ENCODE peak calls at places on chromosomes 6 and 20, in seven cellular contexts. E is tibial nerve, G is heart left ventricle, L is breast epithelium, I is ovary, C is lower leg skin, H is GM12878. M is an unnamed sample.

GRCh38 chr20:61773081-61773631 is 292.5 kb downstream of the TAF4 start:
- DNase-seq in E (no peak), G (no peak), L (no peak), I (no peak), C (no peak), H (no peak), M (no peak)

GRCh38 chr6:124964084-124964763 is 2.0 kb downstream of the RNF217 start:
- DNase-seq in E (no peak), G (no peak), L (peak), I (peak), C (peak), H (no peak), M (no peak)

GRCh38 chr20:52892023-52892422 is 80.1 kb upstream of the TSHZ2 start:
- DNase-seq in E (no peak), G (no peak), L (no peak), I (no peak), C (no peak), H (no peak), M (no peak)

GRCh38 chr6:47188588-47189021 is 121.1 kb downstream of the TNFRSF21 start:
- DNase-seq in E (no peak), G (no peak), L (no peak), I (no peak), C (no peak), H (no peak), M (peak)

GRCh38 chr20:35600176-35600995 is 15.2 kb upstream of the SPAG4 start:
- DNase-seq in E (no peak), G (no peak), L (no peak), I (no peak), C (no peak), H (no peak), M (peak)

GRCh38 chr20:17663040-17663399 is 19.0 kb downstream of the RRBP1 start:
- DNase-seq in E (no peak), G (no peak), L (no peak), I (no peak), C (no peak), H (no peak), M (no peak)

GRCh38 chr6:24524801-24525200 is 30.0 kb downstream of the ALDH5A1 start:
- DNase-seq in E (no peak), G (no peak), L (no peak), I (no peak), C (no peak), H (no peak), M (no peak)

GRCh38 chr20:1434571-1435336 is 31.9 kb downstream of the NSFL1C start:
- DNase-seq in E (no peak), G (peak), L (no peak), I (no peak), C (peak), H (peak), M (no peak)

GRCh38 chr6:111427341-111428116 is 55.5 kb downstream of the REV3L start:
- DNase-seq in E (no peak), G (no peak), L (no peak), I (no peak), C (no peak), H (peak), M (no peak)

GRCh38 chr6:146990821-146991798 is 213.1 kb upstream of the STXBP5 start:
- DNase-seq in E (no peak), G (no peak), L (no peak), I (no peak), C (no peak), H (no peak), M (no peak)

GRCh38 chr6:28543671-28544131 is 18.0 kb downstream of the GPX5 start:
- DNase-seq in E (no peak), G (no peak), L (no peak), I (peak), C (no peak), H (no peak), M (no peak)

GRCh38 chr6:36351152-36351571 is 14.5 kb upstream of the BNIP5 start:
- DNase-seq in E (no peak), G (no peak), L (no peak), I (peak), C (no peak), H (no peak), M (no peak)

GRCh38 chr6:113858605-113859348 is 1.6 kb downstream of the MARCKS start:
- DNase-seq in E (peak), G (peak), L (peak), I (peak), C (peak), H (peak), M (peak)

GRCh38 chr6:113859349-113860164 is 2.4 kb downstream of the MARCKS start:
- DNase-seq in E (peak), G (peak), L (peak), I (peak), C (no peak), H (no peak), M (no peak)

GRCh38 chr6:113858067-113858604 is 991 bp downstream of the MARCKS start:
- DNase-seq in E (peak), G (peak), L (peak), I (peak), C (peak), H (no peak), M (peak)

GRCh38 chr6:113860165-113860955 is 3.2 kb downstream of the MARCKS start:
- DNase-seq in E (peak), G (peak), L (peak), I (peak), C (peak), H (no peak), M (peak)

GRCh38 chr6:113862112-113862511 is 5.0 kb downstream of the MARCKS start:
- DNase-seq in E (no peak), G (no peak), L (no peak), I (no peak), C (no peak), H (no peak), M (no peak)
- H3K4me3 ChIP-seq in E (no peak), G (no peak), L (peak), I (no peak), C (no peak), H (peak), M (no peak)

GRCh38 chr20:33017542-33017941 is 10.0 kb downstream of the BPIFB2 start:
- DNase-seq in E (no peak), G (no peak), L (no peak), I (no peak), C (no peak), H (no peak), M (no peak)

GRCh38 chr20:33016581-33017109 is 9.1 kb downstream of the BPIFB2 start:
- DNase-seq in E (no peak), G (no peak), L (no peak), I (no peak), C (no peak), H (no peak), M (no peak)

GRCh38 chr20:33014336-33015113 is 7.0 kb downstream of the BPIFB2 start:
- DNase-seq in E (no peak), G (no peak), L (no peak), I (no peak), C (no peak), H (no peak), M (no peak)

GRCh38 chr20:33015114-33015491 is 7.6 kb downstream of the BPIFB2 start:
- DNase-seq in E (no peak), G (no peak), L (no peak), I (no peak), C (no peak), H (no peak), M (no peak)

GRCh38 chr20:33015700-33016580 is 8.4 kb downstream of the BPIFB2 start:
- DNase-seq in E (no peak), G (no peak), L (no peak), I (no peak), C (no peak), H (no peak), M (peak)
- TF ChIP-seq POLR2A in E (no peak), G (no peak), L (no peak), I (no peak), C (no peak), H (no peak), M (no peak)

DNA sequence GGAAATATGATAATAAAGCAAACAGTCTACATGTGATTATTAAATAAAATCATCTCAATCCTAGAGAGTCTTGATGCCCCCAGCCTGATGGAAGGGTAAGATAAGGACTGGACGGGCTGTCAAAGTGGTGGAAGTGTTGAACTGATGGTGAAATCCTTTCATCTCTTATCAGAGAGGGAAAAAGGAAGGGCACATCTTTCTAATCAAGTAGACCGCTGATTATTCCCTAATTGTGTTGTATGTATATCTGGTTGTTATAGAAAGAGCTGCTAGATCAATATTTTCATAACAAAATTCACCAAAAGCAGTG is 184.5 kb downstream of the PDE7B start:
- DNase-seq in E (no peak), G (no peak), L (no peak), I (no peak), C (no peak), H (no peak), M (no peak)
- H3K4me3 ChIP-seq in E (no peak), G (no peak), L (no peak), I (no peak), C (no peak), H (no peak), M (no peak)

GRCh38 chr6:83430606-83431544 is at the start of gene ME1:
- DNase-seq in E (peak), G (peak), L (peak), I (peak), C (peak), H (peak), M (peak)
- TF ChIP-seq POLR2A in E (no peak), G (peak), L (no peak), I (peak), C (no peak), H (peak), M (peak)

DNA sequence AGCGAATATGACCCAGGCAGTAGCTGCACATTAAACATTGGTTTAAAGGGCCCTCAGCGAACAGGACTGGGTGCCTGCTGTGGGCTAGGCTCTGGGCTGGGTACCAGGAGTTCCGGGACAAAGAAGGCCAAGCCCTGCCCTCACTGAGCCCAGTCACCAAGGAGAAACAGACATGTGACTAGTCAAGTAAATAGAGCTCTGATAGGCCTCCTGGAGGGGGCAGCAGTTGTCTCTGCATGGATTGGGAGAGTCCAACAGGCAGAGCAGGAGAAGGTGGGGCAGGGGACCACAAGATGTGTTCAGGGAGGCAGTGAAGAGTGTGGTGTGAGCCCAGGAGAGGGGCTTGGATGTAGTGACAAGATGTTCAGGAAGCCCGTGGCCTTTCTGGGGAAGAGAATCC is 3.1 kb downstream of the HM13 start:
- DNase-seq in E (no peak), G (no peak), L (no peak), I (no peak), C (peak), H (no peak), M (no peak)
- H3K4me3 ChIP-seq in E (no peak), G (no peak), L (peak), I (no peak), C (no peak), H (peak), M (no peak)

DNA sequence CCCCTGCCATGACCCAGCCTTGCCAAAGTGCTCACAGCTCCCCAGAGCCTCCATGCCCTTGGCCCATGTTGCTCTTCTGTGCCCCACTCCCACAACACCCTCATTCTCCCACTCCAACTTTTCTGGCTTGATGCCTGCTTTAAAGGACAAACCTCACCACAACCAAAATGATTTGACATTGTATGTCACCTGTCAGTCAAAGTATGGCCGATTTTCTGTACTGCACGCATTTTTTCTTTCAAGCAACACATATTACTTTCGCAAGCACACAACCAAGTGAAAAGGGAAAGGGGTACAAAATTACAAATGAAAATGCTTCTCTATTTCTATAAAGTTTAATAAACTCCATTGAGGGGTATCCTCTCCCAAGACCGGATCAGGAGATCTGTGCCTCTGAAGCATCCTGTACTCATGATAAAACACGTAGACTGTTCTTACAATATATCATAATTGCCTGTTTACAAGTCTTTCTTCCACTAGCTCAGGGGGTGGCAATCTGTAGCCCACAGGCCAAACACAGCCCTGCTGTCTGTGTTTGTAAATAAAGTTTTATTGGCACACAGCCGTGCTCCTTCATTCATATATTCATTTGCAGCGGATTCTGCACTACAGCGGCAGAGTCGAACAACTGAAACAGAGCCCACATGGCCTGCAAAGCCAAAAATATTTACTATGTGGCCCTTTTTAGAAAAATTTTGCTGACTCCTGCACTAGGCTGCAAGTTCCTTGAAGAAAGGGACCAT is 32.5 kb downstream of the SLC22A23 start:
- DNase-seq in E (no peak), G (no peak), L (no peak), I (no peak), C (no peak), H (no peak), M (no peak)
- TF ChIP-seq POLR2A in E (no peak), G (no peak), L (no peak), I (no peak), C (no peak), H (no peak), M (no peak)

GRCh38 chr20:10463622-10464021 is 28.5 kb downstream of the SLX4IP start:
- DNase-seq in E (no peak), G (no peak), L (no peak), I (no peak), C (no peak), H (no peak), M (no peak)

GRCh38 chr20:10469599-10469998 is 34.5 kb downstream of the SLX4IP start:
- DNase-seq in E (peak), G (peak), L (peak), I (no peak), C (peak), H (no peak), M (no peak)

GRCh38 chr20:10466855-10467254 is 31.8 kb downstream of the SLX4IP start:
- DNase-seq in E (no peak), G (no peak), L (no peak), I (no peak), C (no peak), H (no peak), M (no peak)

GRCh38 chr20:10466325-10466724 is 31.2 kb downstream of the SLX4IP start:
- DNase-seq in E (no peak), G (peak), L (no peak), I (no peak), C (no peak), H (no peak), M (no peak)

DNA sequence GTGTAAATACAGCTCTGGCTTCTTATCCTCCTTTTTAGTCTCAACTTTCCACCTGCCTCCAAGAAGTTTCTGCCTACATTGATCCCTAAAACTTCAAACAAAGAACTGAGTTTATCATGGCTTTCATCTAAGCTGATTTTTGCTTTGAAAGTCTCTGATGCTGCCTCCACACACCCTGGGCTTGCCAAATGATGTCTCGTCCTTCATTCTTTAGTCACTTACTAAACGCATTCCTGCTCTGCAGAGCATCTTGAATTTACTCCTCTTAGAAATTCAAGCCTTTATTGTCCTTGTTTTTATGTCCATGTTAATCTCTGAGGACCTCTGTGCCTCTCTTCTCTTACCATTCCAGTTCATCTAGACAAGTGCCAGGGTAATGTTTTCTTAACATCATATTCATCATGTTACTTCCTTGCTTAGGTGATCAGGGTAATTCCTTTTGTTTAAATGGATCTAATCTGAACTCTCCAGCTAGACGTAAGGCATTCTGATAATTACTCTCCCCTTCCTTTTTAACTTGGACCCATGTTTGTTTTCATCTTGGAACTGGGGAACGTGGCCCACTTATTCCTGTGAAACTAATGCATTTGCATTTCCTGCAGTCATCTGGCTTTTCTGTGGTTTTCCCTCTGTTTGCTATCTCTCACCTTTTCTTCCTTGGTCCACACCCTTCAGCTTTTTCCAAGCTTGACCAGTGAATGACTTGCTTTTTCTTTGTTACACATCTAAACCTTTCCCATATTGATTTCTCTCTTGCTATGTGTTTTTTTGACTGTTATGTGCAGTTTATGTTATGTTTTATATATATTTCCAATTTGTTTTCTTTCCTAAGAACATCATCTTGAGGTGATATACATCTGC is 33.1 kb downstream of the SLX4IP start:
- DNase-seq in E (no peak), G (no peak), L (no peak), I (no peak), C (no peak), H (no peak), M (no peak)
- H3K4me3 ChIP-seq in E (no peak), G (no peak), L (no peak), I (no peak), C (no peak), H (no peak), M (no peak)

DNA sequence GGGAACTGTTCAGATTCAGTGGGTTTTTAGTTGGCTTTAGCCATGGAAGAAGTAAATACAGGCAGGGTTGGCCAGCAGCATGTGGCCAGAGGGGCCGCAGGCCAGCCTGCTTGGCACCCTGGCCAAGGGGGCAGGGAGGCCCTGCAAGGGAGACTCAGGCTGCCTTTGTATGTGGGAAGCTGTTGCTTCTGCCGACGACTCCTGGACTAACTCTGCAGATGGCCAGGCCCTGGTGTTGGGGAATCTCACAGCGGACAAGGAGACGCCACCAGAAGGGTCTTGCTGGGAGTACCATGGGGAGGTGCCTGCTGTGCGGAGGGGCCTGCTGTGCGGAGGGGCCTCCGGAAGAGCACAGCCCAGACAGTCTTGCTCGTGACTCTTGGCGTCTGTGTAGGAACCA is 25.2 kb downstream of the PYGB start:
- DNase-seq in E (no peak), G (peak), L (peak), I (no peak), C (no peak), H (no peak), M (peak)
- TF ChIP-seq POLR2A in E (no peak), G (no peak), L (no peak), I (no peak), C (no peak), H (no peak), M (no peak)

DNA sequence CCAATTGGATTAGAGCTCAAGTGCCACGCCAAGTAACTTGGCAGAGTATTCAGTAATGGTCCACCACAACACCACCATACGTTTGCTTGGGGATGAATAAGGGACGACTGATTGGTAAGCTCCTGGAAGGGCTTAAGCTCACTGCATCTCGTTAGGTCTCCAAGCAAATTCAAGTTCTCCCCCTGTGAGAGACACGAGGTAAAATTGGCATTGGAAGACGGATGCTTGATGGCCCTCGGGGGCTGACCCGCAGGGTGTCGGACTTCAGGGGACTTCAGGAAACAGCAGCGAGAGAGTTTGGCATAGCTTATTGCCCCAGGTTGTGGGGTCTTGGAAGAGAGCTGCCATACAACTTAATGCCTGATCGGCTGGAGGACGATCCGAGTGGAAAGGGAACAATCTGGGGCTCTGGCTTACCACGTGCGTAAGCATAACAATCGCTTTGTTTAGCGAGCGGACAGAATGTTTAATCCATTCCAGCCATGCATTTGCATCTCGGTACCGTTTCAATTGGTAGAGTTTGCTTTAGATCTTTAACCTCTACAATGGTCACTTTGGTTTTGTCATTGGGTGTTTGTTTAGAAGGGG is 4.8 kb upstream of the ZNFX1 start:
- DNase-seq in E (no peak), G (no peak), L (no peak), I (no peak), C (no peak), H (no peak), M (no peak)
- H3K4me3 ChIP-seq in E (no peak), G (no peak), L (peak), I (no peak), C (no peak), H (peak), M (no peak)

M was measured in Peyer's patch.